ENCODE peak calls at places on chromosomes 1 and 21, in seven cellular contexts. U is SK-N-SH, Z is Panc1, R is GM23338, K is A549, M is K562, S is HL-60. G is an unnamed sample.

GRCh38 chr1:17011439-17012307 is at the start of gene ATP13A2:
- DNase-seq in U (peak), Z (peak), R (peak), K (peak), M (peak), S (peak), G (peak)

GRCh38 chr1:150777544-150777943 is 12.0 kb upstream of the CTSS start:
- DNase-seq in U (no peak), Z (no peak), R (no peak), K (no peak), M (no peak), S (peak), G (no peak)

GRCh38 chr1:94143173-94143808 is 22.3 kb upstream of the ABCA4 start:
- DNase-seq in U (no peak), Z (no peak), R (no peak), K (no peak), M (no peak), S (no peak), G (no peak)

GRCh38 chr1:218182455-218182854 is 102.6 kb upstream of the RRP15 start:
- DNase-seq in U (no peak), Z (no peak), R (no peak), K (no peak), M (no peak), S (no peak), G (no peak)

GRCh38 chr1:96520542-96520941 is 201.0 kb upstream of the PTBP2 start:
- DNase-seq in U (no peak), Z (no peak), R (no peak), K (no peak), M (no peak), S (no peak), G (no peak)

GRCh38 chr1:24849653-24850295 is 80.3 kb downstream of the RUNX3 start:
- DNase-seq in U (no peak), Z (peak), R (peak), K (peak), M (no peak), S (peak), G (no peak)

GRCh38 chr1:35460796-35461195 is 96.4 kb downstream of the KIAA0319L start:
- DNase-seq in U (no peak), Z (no peak), R (no peak), K (no peak), M (no peak), S (no peak), G (no peak)

GRCh38 chr21:45993210-45994085 is 11.9 kb downstream of the COL6A1 start:
- DNase-seq in U (no peak), Z (no peak), R (no peak), K (no peak), M (no peak), S (no peak), G (no peak)

GRCh38 chr1:92960395-92961130 is 699 bp downstream of the DIPK1A start:
- DNase-seq in U (peak), Z (peak), R (peak), K (peak), M (peak), S (peak), G (peak)

GRCh38 chr1:167747988-167748387 is 26.2 kb downstream of the MPZL1 start:
- DNase-seq in U (no peak), Z (no peak), R (no peak), K (peak), M (no peak), S (no peak), G (no peak)

GRCh38 chr1:16181887-16182719 is 26.2 kb upstream of the EPHA2 start:
- DNase-seq in U (no peak), Z (no peak), R (peak), K (peak), M (no peak), S (no peak), G (peak)

GRCh38 chr1:10646347-10646861 is 150.0 kb downstream of the CASZ1 start:
- DNase-seq in U (peak), Z (no peak), R (peak), K (peak), M (peak), S (peak), G (peak)

GRCh38 chr1:219119839-219120238 is 53.8 kb upstream of the LYPLAL1 start:
- DNase-seq in U (no peak), Z (no peak), R (no peak), K (peak), M (no peak), S (peak), G (no peak)

GRCh38 chr1:29875557-29876028 is 639.3 kb downstream of the PTPRU start:
- DNase-seq in U (peak), Z (no peak), R (no peak), K (no peak), M (no peak), S (no peak), G (no peak)

GRCh38 chr1:225611537-225612223 is 41.2 kb downstream of the ENAH start:
- DNase-seq in U (no peak), Z (no peak), R (no peak), K (no peak), M (no peak), S (no peak), G (no peak)

GRCh38 chr1:173354937-173355280 is 122.2 kb upstream of the PRDX6 start:
- DNase-seq in U (no peak), Z (no peak), R (no peak), K (no peak), M (no peak), S (no peak), G (no peak)

GRCh38 chr1:173554541-173555250 is 48.2 kb downstream of the SLC9C2 start:
- DNase-seq in U (no peak), Z (no peak), R (no peak), K (no peak), M (no peak), S (no peak), G (no peak)

GRCh38 chr1:115647919-115648597 is 6.3 kb downstream of the VANGL1 start:
- DNase-seq in U (no peak), Z (no peak), R (no peak), K (no peak), M (peak), S (no peak), G (no peak)

GRCh38 chr1:19033926-19034680 is 77.6 kb upstream of the IFFO2 start:
- DNase-seq in U (no peak), Z (no peak), R (no peak), K (no peak), M (no peak), S (no peak), G (no peak)

GRCh38 chr1:206836111-206836510 is 29.3 kb upstream of the IL20 start:
- DNase-seq in U (no peak), Z (no peak), R (no peak), K (no peak), M (no peak), S (no peak), G (no peak)

GRCh38 chr1:67894981-67895735 is 61.9 kb upstream of the GNG12 start:
- DNase-seq in U (no peak), Z (no peak), R (no peak), K (no peak), M (no peak), S (no peak), G (no peak)

GRCh38 chr1:67896826-67897225 is 63.6 kb upstream of the GNG12 start:
- DNase-seq in U (no peak), Z (no peak), R (no peak), K (peak), M (no peak), S (no peak), G (no peak)

GRCh38 chr1:67893126-67893495 is 59.8 kb upstream of the GNG12 start:
- DNase-seq in U (no peak), Z (no peak), R (peak), K (no peak), M (no peak), S (no peak), G (no peak)

GRCh38 chr1:67898033-67898726 is 64.9 kb upstream of the GNG12 start:
- DNase-seq in U (no peak), Z (no peak), R (peak), K (peak), M (no peak), S (no peak), G (no peak)

GRCh38 chr1:67897270-67897949 is 64.1 kb upstream of the GNG12 start:
- DNase-seq in U (no peak), Z (no peak), R (no peak), K (peak), M (no peak), S (no peak), G (no peak)
- TF ChIP-seq REST in U (no peak), Z (no peak), R (no peak), K (no peak), M (no peak), S (no peak), G (no peak)

GRCh38 chr1:89959070-89959654 is 35.7 kb upstream of the ZNF326 start:
- DNase-seq in U (no peak), Z (no peak), R (no peak), K (no peak), M (no peak), S (no peak), G (no peak)

GRCh38 chr1:89959719-89960118 is 35.2 kb upstream of the ZNF326 start:
- DNase-seq in U (no peak), Z (no peak), R (peak), K (no peak), M (no peak), S (no peak), G (no peak)

GRCh38 chr1:89955311-89955710 is 39.6 kb upstream of the ZNF326 start:
- DNase-seq in U (no peak), Z (no peak), R (no peak), K (no peak), M (no peak), S (no peak), G (no peak)

GRCh38 chr1:89955806-89956205 is 39.1 kb upstream of the ZNF326 start:
- DNase-seq in U (no peak), Z (no peak), R (no peak), K (no peak), M (no peak), S (no peak), G (no peak)

GRCh38 chr1:89957063-89957462 is 37.8 kb upstream of the ZNF326 start:
- DNase-seq in U (no peak), Z (no peak), R (no peak), K (peak), M (peak), S (no peak), G (no peak)
- TF ChIP-seq REST in U (no peak), Z (no peak), R (no peak), K (no peak), M (no peak), S (no peak), G (no peak)

DNA sequence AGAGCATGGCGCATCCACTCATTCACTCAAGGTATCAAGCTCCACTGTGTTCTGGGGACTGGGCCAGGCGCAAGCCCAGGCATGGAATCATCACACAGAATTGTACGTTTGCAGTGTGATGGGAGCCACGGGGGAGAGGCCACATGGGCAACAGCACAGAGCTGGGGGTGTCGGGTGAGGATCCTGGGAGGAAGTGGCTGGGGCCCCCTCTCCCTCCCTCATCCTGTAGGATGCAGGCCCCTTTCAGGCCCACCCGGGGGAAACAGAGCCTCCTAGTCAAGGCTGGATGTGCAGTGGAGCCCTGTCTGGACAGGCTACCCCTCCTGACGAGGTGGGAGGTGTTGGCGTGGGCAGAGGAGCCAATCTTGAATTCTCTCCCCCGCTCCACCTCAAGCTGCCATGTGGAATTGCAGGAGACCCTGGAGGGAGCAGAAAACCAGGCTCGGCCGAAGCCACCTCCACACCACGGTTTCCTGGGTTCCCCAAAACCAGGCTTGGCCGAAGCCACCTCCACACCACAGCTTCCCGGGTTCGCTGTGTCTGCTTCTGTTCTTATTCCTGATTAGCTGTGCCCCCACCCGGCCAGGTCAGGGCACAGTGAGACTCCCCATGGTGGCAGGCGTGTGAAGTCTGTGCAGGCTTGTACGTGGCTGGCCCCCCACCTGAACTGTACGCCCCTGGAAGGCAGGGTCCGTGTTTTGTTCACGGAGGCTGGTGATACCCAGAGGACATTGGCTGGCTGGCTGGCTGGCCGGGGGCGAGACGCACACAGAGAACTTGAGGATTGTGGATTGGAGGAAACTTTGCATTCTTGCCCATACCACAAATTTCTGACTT is 4.2 kb upstream of the C1orf174 start:
- DNase-seq in U (no peak), Z (no peak), R (no peak), K (no peak), M (no peak), S (no peak), G (no peak)
- TF ChIP-seq REST in U (no peak), Z (no peak), R (no peak), K (no peak), M (no peak), S (no peak), G (no peak)

GRCh38 chr1:226656601-226657277 is 82.3 kb downstream of the ITPKB start:
- DNase-seq in U (peak), Z (no peak), R (no peak), K (no peak), M (no peak), S (no peak), G (no peak)
- TF ChIP-seq REST in U (no peak), Z (no peak), R (no peak), K (no peak), M (no peak), S (no peak), G (no peak)

DNA sequence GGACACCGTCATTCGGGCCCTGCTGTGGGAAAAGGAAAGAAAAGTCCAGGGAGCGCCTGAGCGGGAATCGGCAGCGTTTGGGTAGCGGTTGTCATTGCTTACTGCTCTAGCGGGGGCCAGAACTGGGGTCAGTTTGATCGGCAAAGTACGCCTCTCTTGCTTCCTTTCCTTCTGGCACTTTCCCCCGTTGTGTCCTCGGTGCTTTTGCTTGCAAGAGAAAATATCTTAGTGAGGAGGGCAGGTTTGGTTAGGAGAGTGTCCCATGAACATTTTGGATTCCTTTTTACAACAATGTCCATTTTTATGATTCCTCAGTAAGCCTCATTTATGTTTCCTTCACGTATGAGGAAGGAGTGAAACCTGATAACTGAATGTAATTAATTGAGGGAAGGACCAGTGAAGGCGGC is 673 bp downstream of the ST3GAL3 start:
- DNase-seq in U (no peak), Z (no peak), R (peak), K (no peak), M (no peak), S (peak), G (no peak)
- TF ChIP-seq REST in U (no peak), Z (no peak), R (no peak), K (no peak), M (no peak), S (no peak), G (no peak)

DNA sequence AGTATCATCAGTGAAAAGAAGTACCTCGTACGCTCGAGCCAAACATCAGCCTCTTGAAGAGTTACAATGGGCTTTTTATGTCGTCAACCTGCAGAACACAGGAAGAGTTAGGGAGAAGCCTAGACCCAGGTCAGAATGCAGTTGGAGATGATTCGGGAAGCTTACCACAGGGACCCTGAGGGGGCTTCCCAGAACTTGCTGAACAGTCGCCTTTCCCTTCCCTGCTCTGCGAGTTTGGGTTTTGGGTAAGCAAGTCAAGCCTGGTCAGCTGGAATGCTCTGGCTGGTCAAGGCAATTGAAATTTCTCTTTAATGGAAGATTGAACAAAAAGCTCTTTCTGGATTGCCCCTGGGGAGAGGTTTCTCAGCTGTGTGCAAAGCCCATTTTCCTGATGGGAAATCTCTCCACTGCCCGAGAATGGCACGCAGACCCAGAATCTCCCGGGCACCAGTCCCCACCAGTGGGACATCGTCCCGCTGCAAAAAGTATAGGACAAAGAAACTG is 263.6 kb upstream of the TMEM51 start:
- DNase-seq in U (no peak), Z (no peak), R (no peak), K (no peak), M (no peak), S (no peak), G (no peak)
- TF ChIP-seq REST in U (no peak), Z (no peak), R (no peak), K (no peak), M (no peak), S (no peak), G (no peak)

GRCh38 chr1:165703648-165704047 is 5.3 kb upstream of the ALDH9A1 start:
- DNase-seq in U (no peak), Z (no peak), R (no peak), K (no peak), M (no peak), S (no peak), G (no peak)
- TF ChIP-seq REST in U (no peak), Z (no peak), R (no peak), K (no peak), M (no peak), S (no peak), G (no peak)

GRCh38 chr21:16378570-16378969 is 648.8 kb downstream of the USP25 start:
- DNase-seq in U (no peak), Z (no peak), R (no peak), K (no peak), M (no peak), S (no peak), G (no peak)

GRCh38 chr21:16377857-16378256 is 648.1 kb downstream of the USP25 start:
- DNase-seq in U (no peak), Z (no peak), R (no peak), K (no peak), M (no peak), S (no peak), G (no peak)

GRCh38 chr21:16376673-16377072 is 646.9 kb downstream of the USP25 start:
- DNase-seq in U (no peak), Z (no peak), R (no peak), K (no peak), M (no peak), S (no peak), G (no peak)

GRCh38 chr21:16372546-16372945 is 642.8 kb downstream of the USP25 start:
- DNase-seq in U (no peak), Z (no peak), R (no peak), K (no peak), M (no peak), S (no peak), G (no peak)

DNA sequence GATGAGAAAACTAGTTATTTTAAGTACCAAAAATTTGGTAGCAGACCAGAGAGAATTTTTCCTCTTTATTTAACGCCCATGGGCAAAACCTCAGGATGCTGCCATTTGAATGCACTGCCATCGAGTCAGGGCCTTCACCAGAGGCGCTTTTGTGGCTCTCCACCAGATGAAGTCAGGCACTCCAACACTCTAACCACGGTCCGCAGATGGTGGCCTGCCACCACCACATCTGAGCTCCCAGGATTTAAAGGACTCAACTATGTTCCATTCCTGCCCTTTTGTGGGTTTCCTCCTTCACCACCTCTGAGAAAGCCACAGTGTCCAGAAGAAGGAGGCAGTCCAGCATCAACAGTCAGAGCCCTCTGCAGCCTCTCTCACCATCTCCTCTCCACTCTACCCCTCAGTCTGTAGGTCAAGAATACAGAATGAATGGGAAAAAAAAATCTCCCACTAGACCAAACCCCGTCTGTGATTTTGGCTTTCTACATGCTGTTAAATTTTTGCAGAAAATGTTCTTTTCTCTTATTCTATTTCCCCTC is 647.4 kb downstream of the USP25 start:
- DNase-seq in U (no peak), Z (no peak), R (no peak), K (no peak), M (no peak), S (no peak), G (no peak)
- TF ChIP-seq REST in U (no peak), Z (no peak), R (no peak), K (no peak), M (no peak), S (no peak), G (no peak)

GRCh38 chr1:237851209-237851845 is 39.4 kb downstream of the ZP4 start:
- DNase-seq in U (peak), Z (peak), R (peak), K (peak), M (peak), S (peak), G (no peak)
- TF ChIP-seq REST in U (no peak), Z (no peak), R (no peak), K (no peak), M (no peak), S (no peak), G (no peak)